ENCODE peak calls at places on chromosomes 5 and 9, in six cellular contexts. A is A549, R is HepG2, Q is NB4, E is GM12878, N is endothelial cell of umbilical vein. D is an unnamed sample.
A peak's percentile ranks its signal among the peaks of the same experiment; 100 is the strongest.

GRCh38 chr9:133990366-133991210 is 1.5 kb downstream of the VAV2 start:
- DNase-seq in R (peak; percentile 93), Q (no peak), N (peak; percentile 82), E (no peak), A (peak; percentile 75), D (no peak)

GRCh38 chr5:159515909-159516415 is 185.7 kb upstream of the IL12B start:
- DNase-seq in N (peak; percentile 30), Q (peak; percentile 71), R (peak; percentile 17), E (peak; percentile 26), A (peak; percentile 67), D (peak; percentile 67)

GRCh38 chr5:35855221-35855620 is 1.5 kb upstream of the IL7R start:
- DNase-seq in N (no peak), R (no peak), Q (no peak), E (no peak), A (no peak), D (no peak)

GRCh38 chr5:56078675-56079500 is 84.1 kb upstream of the IL6ST start:
- DNase-seq in Q (peak; percentile 9), N (no peak), E (no peak), R (peak; percentile 77), A (no peak), D (no peak)

GRCh38 chr5:132260714-132261615 is 3.5 kb downstream of the PDLIM4 start:
- DNase-seq in N (peak; percentile 91), E (peak; percentile 61), A (no peak), R (no peak), Q (peak; percentile 73), D (peak; percentile 64)

GRCh38 chr5:146565764-146566163 is 49.8 kb upstream of the GPR151 start:
- DNase-seq in N (peak; percentile 42), E (no peak), A (peak; percentile 67), R (peak; percentile 65), Q (peak; percentile 71), D (peak; percentile 80)

GRCh38 chr5:139705655-139706587 is 57.8 kb downstream of the CXXC5 start:
- DNase-seq in R (no peak), N (no peak), A (no peak), Q (no peak), E (no peak), D (no peak)

GRCh38 chr9:123453058-123453667 is 97.2 kb downstream of the CRB2 start:
- DNase-seq in E (no peak), R (no peak), Q (no peak), A (no peak), N (no peak), D (no peak)

GRCh38 chr9:106962615-106963363 is 99.8 kb downstream of the ZNF462 start:
- DNase-seq in Q (no peak), N (peak; percentile 97), R (no peak), A (no peak), E (no peak), D (no peak)

GRCh38 chr5:38921174-38921573 is 75.4 kb downstream of the OSMR start:
- DNase-seq in R (no peak), Q (peak; percentile 16), A (no peak), N (peak; percentile 3), E (no peak), D (no peak)

GRCh38 chr5:19406576-19407365 is 581.2 kb downstream of the CDH18 start:
- DNase-seq in R (no peak), N (no peak), A (no peak), Q (no peak), E (no peak), D (no peak)

GRCh38 chr9:133658442-133659431 is 22.6 kb downstream of the DBH start:
- DNase-seq in R (peak; percentile 81), N (no peak), Q (no peak), A (peak; percentile 18), E (no peak), D (peak; percentile 62)

GRCh38 chr5:172446336-172447051 is 7.8 kb downstream of the SH3PXD2B start:
- DNase-seq in N (peak; percentile 86), E (no peak), R (no peak), A (no peak), Q (no peak), D (no peak)

GRCh38 chr9:128383007-128383753 is 12.0 kb downstream of the URM1 start:
- DNase-seq in R (no peak), E (no peak), A (no peak), Q (no peak), N (no peak), D (no peak)

GRCh38 chr5:119386945-119387344 is 31.1 kb downstream of the TNFAIP8 start:
- DNase-seq in A (no peak), E (no peak), R (peak; percentile 35), N (peak; percentile 55), Q (no peak), D (peak; percentile 32)

GRCh38 chr9:72356019-72356653 is 8.9 kb downstream of the ZFAND5 start:
- DNase-seq in N (no peak), R (no peak), A (peak; percentile 46), E (no peak), Q (no peak), D (no peak)

GRCh38 chr9:136318769-136319241 is 8.5 kb upstream of the GPSM1 start:
- DNase-seq in N (no peak), E (no peak), A (no peak), R (no peak), Q (no peak), D (no peak)

GRCh38 chr5:31963358-31963757 is 210.8 kb downstream of the GOLPH3 start:
- DNase-seq in A (no peak), Q (no peak), R (no peak), N (no peak), E (no peak), D (no peak)
- TF ChIP-seq MYC in A (no peak), Q (no peak), R (no peak), N (no peak), E (no peak), D (no peak)

GRCh38 chr5:80963521-80963895 is 3.3 kb downstream of the RASGRF2 start:
- DNase-seq in N (no peak), E (no peak), R (no peak), Q (no peak), A (no peak), D (no peak)

GRCh38 chr5:80962630-80963520 is 2.7 kb downstream of the RASGRF2 start:
- DNase-seq in E (no peak), A (no peak), N (no peak), R (no peak), Q (no peak), D (no peak)

GRCh38 chr5:80959768-80960442 is at the start of gene RASGRF2:
- DNase-seq in E (no peak), Q (no peak), A (peak; percentile 22), N (peak; percentile 11), R (peak; percentile 76), D (no peak)

GRCh38 chr5:80960531-80961375 is 590 bp downstream of the RASGRF2 start:
- DNase-seq in A (peak; percentile 47), E (no peak), Q (no peak), R (peak; percentile 18), N (peak; percentile 25), D (no peak)

GRCh38 chr5:80961376-80962281 is 1.5 kb downstream of the RASGRF2 start:
- DNase-seq in E (no peak), A (no peak), R (peak; percentile 54), Q (peak; percentile 4), N (no peak), D (no peak)
- TF ChIP-seq MYC in E (no peak), A (no peak), R (no peak), Q (no peak), N (no peak), D (no peak)

GRCh38 chr9:22395585-22396205 is 50.9 kb upstream of the DMRTA1 start:
- DNase-seq in A (peak; percentile 45), R (peak; percentile 18), E (no peak), Q (no peak), N (no peak), D (no peak)

GRCh38 chr9:22405869-22406659 is 40.6 kb upstream of the DMRTA1 start:
- DNase-seq in E (no peak), A (no peak), R (no peak), N (no peak), Q (no peak), D (no peak)

GRCh38 chr9:22401671-22402070 is 45.0 kb upstream of the DMRTA1 start:
- DNase-seq in A (no peak), E (no peak), N (no peak), Q (no peak), R (no peak), D (no peak)
- TF ChIP-seq MYC in A (no peak), E (no peak), N (no peak), Q (no peak), R (no peak), D (no peak)

DNA sequence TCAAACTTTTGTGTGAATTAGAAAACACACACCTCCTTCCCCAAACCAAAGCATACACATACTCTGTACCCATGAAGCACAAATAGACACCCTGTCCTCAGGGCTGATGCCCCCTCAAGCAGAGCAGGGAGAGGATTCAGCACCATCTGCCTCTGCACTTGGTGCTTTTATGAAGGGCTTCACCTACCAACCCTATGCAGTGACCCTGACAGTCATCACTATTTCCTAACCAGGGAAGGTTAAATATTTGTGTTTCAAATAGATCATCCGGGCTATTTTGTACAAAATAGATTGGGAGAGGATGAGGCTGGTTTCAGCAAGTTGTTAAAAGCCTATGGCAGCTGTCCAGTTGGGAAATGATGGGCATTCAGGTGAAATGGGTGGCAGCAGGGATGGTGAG is 396.2 kb downstream of the ZSWIM6 start:
- DNase-seq in E (no peak), Q (no peak), A (no peak), N (no peak), R (no peak), D (no peak)
- TF ChIP-seq MYC in E (no peak), Q (no peak), A (no peak), N (no peak), R (no peak), D (no peak)

DNA sequence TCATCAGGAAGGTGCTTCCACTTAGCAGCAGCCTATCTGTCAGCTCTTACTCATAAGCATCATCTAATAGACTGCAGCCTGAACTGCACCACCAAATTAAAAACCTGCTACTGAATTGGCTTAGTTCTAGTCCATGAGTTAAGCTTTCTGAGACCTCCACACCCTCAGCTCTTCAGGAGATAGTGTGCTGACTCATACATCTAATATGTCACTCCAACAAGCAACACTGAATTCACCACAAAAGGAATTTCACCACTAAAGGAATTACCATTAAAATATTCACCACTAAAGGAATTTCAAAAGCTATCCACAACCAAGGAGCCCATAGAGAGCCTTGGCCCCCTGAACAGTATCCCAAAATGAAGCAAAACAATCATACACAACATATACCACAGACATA is 418.5 kb upstream of the RORB start:
- DNase-seq in R (no peak), A (no peak), N (no peak), Q (no peak), E (no peak), D (no peak)
- TF ChIP-seq MYC in R (no peak), A (no peak), N (no peak), Q (no peak), E (no peak), D (no peak)

GRCh38 chr5:135916638-135917263 is 21.1 kb upstream of the IL9 start:
- DNase-seq in Q (no peak), R (no peak), E (no peak), A (no peak), N (no peak), D (no peak)
- TF ChIP-seq MYC in Q (no peak), R (no peak), E (no peak), A (no peak), N (no peak), D (no peak)

GRCh38 chr5:174935854-174936474 is 211.6 kb downstream of the MSX2 start:
- DNase-seq in E (no peak), A (peak; percentile 57), R (peak; percentile 37), Q (peak; percentile 37), N (peak; percentile 14), D (peak; percentile 62)
- TF ChIP-seq MYC in E (no peak), A (no peak), R (no peak), Q (peak; percentile 40), N (no peak), D (no peak)

GRCh38 chr5:72106922-72107873 is at the start of gene MAP1B:
- DNase-seq in A (peak; percentile 86), Q (peak; percentile 19), N (peak; percentile 56), R (peak; percentile 35), E (no peak), D (peak; percentile 80)
- TF ChIP-seq MYC in A (no peak), Q (no peak), N (no peak), R (no peak), E (no peak), D (no peak)